ENCODE peak calls at places on chromosomes 6 and 20, in seven cellular contexts. A, M, J, K, U, N and G are unnamed samples.

GRCh38 chr20:7010584-7010983 is 243.1 kb downstream of the BMP2 start:
- DNase-seq in A (no peak), M (no peak), J (no peak), K (peak; percentile 64), U (no peak), N (no peak), G (no peak)

GRCh38 chr6:5260111-5260620 is 584 bp downstream of the LYRM4 start:
- DNase-seq in A (peak; percentile 56), M (peak; percentile 86), J (peak; percentile 87), K (peak; percentile 68), U (peak; percentile 41), N (peak; percentile 63), G (peak; percentile 77)

GRCh38 chr6:158737710-158738615 is 81.2 kb downstream of the EZR start:
- DNase-seq in A (no peak), M (no peak), J (peak; percentile 78), K (peak; percentile 78), U (no peak), N (no peak), G (no peak)

GRCh38 chr6:79635179-79635578 is 4.0 kb downstream of the SH3BGRL2 start:
- DNase-seq in A (no peak), M (no peak), J (peak; percentile 28), K (peak; percentile 48), U (no peak), N (no peak), G (no peak)

GRCh38 chr6:46792635-46793034 is 554 bp upstream of the MEP1A start:
- DNase-seq in A (no peak), M (no peak), J (no peak), K (no peak), U (no peak), N (no peak), G (no peak)

GRCh38 chr20:37902504-37903313 is at the start of gene VSTM2L:
- DNase-seq in A (no peak), M (no peak), J (peak; percentile 52), K (peak; percentile 75), U (no peak), N (peak; percentile 55), G (peak; percentile 79)

GRCh38 chr6:75213732-75214131 is 7.9 kb upstream of the COL12A1 start:
- DNase-seq in A (no peak), M (no peak), J (peak; percentile 16), K (no peak), U (no peak), N (no peak), G (no peak)

GRCh38 chr20:63009988-63010769 is 3.4 kb upstream of the BHLHE23 start:
- DNase-seq in A (peak; percentile 19), M (peak; percentile 53), J (peak; percentile 27), K (peak; percentile 29), U (no peak), N (no peak), G (no peak)

GRCh38 chr20:44723798-44724362 is 8.7 kb downstream of the CCN5 start:
- DNase-seq in A (no peak), M (no peak), J (no peak), K (no peak), U (no peak), N (no peak), G (no peak)

GRCh38 chr6:8170245-8170644 is 67.9 kb upstream of the EEF1E1 start:
- DNase-seq in A (no peak), M (no peak), J (no peak), K (no peak), U (no peak), N (peak; percentile 27), G (peak; percentile 36)

GRCh38 chr6:80523531-80523970 is 417.1 kb downstream of the BCKDHB start:
- DNase-seq in A (no peak), M (peak; percentile 49), J (peak; percentile 26), K (peak; percentile 74), U (no peak), N (peak; percentile 79), G (peak; percentile 81)

GRCh38 chr6:6730831-6731230 is 142.3 kb downstream of the LY86 start:
- DNase-seq in A (no peak), M (no peak), J (peak; percentile 64), K (peak; percentile 91), U (no peak), N (no peak), G (no peak)

GRCh38 chr20:51182571-51182970 is 159.7 kb upstream of the KCNG1 start:
- DNase-seq in A (no peak), M (no peak), J (peak; percentile 30), K (no peak), U (no peak), N (no peak), G (no peak)

GRCh38 chr6:118288355-118289124 is 259.6 kb upstream of the PLN start:
- DNase-seq in A (no peak), M (no peak), J (peak; percentile 56), K (no peak), U (no peak), N (no peak), G (no peak)

GRCh38 chr6:3280091-3280490 is 21.3 kb downstream of the PSMG4 start:
- DNase-seq in A (no peak), M (no peak), J (no peak), K (no peak), U (no peak), N (no peak), G (no peak)

GRCh38 chr20:56861590-56861989 is 232.5 kb downstream of the TFAP2C start:
- DNase-seq in A (no peak), M (no peak), J (no peak), K (no peak), U (no peak), N (no peak), G (peak; percentile 27)

GRCh38 chr6:145963216-145964068 is 716 bp downstream of the SHPRH start:
- DNase-seq in A (peak; percentile 12), M (peak; percentile 86), J (peak; percentile 70), K (peak; percentile 63), U (no peak), N (peak; percentile 51), G (peak; percentile 78)

GRCh38 chr6:165661416-165662001 is 1.5 kb downstream of the PDE10A start:
- DNase-seq in A (no peak), M (no peak), J (no peak), K (peak; percentile 3), U (no peak), N (no peak), G (peak; percentile 51)

GRCh38 chr20:23446505-23446904 is 6.2 kb downstream of the CST11 start:
- DNase-seq in A (no peak), M (no peak), J (peak; percentile 47), K (peak; percentile 49), U (no peak), N (peak; percentile 85), G (peak; percentile 86)

GRCh38 chr20:35503841-35504460 is 25.5 kb downstream of the C20orf173 start:
- DNase-seq in A (no peak), M (no peak), J (no peak), K (no peak), U (no peak), N (no peak), G (no peak)

GRCh38 chr6:138719744-138720143 is 53.8 kb upstream of the CCDC28A start:
- DNase-seq in A (no peak), M (no peak), J (no peak), K (no peak), U (peak; percentile 12), N (no peak), G (no peak)

GRCh38 chr20:43994486-43995100 is 79.9 kb downstream of the TOX2 start:
- DNase-seq in A (no peak), M (no peak), J (peak; percentile 85), K (peak; percentile 71), U (no peak), N (no peak), G (no peak)

GRCh38 chr6:78947962-78948361 is 80.6 kb downstream of the IRAK1BP1 start:
- DNase-seq in A (no peak), M (no peak), J (peak; percentile 78), K (peak; percentile 72), U (no peak), N (no peak), G (no peak)

GRCh38 chr20:46894971-46895905 is 595 bp downstream of the EYA2 start:
- DNase-seq in A (no peak), M (peak; percentile 72), J (no peak), K (peak; percentile 38), U (no peak), N (peak; percentile 32), G (peak; percentile 74)

GRCh38 chr6:50720623-50721022 is 7.3 kb downstream of the TFAP2D start:
- DNase-seq in A (no peak), M (no peak), J (no peak), K (peak; percentile 11), U (no peak), N (peak; percentile 69), G (peak; percentile 86)

GRCh38 chr20:23939063-23939462 is 49.5 kb downstream of the GGTLC1 start:
- DNase-seq in A (no peak), M (no peak), J (no peak), K (no peak), U (no peak), N (no peak), G (no peak)

GRCh38 chr6:72626126-72626525 is 4.3 kb downstream of the KCNQ5 start:
- DNase-seq in A (no peak), M (no peak), J (no peak), K (no peak), U (no peak), N (no peak), G (no peak)

GRCh38 chr20:36367907-36368306 is 61.8 kb downstream of the DLGAP4 start:
- DNase-seq in A (no peak), M (no peak), J (no peak), K (no peak), U (no peak), N (no peak), G (no peak)

GRCh38 chr6:29641430-29642213 is 8.6 kb upstream of the GABBR1 start:
- DNase-seq in A (no peak), M (no peak), J (no peak), K (no peak), U (no peak), N (no peak), G (no peak)

GRCh38 chr20:41183391-41183790 is 46.0 kb downstream of the PLCG1 start:
- DNase-seq in A (no peak), M (no peak), J (no peak), K (no peak), U (no peak), N (no peak), G (no peak)

GRCh38 chr20:51402201-51402600 is 140.3 kb downstream of the NFATC2 start:
- DNase-seq in A (no peak), M (no peak), J (peak; percentile 46), K (peak; percentile 84), U (no peak), N (no peak), G (no peak)